ENCODE peak calls at places on chromosomes 6 and 20, in ten cellular contexts. R is mucosa of descending colon; V is prostate gland; J is heart right ventricle; U is HFFc6; O is heart left ventricle; C is IMR-90; S is CD4-positive, alpha-beta T cell; B is HCT116; K is mammary epithelial cell. E is an unnamed sample.

GRCh38 chr20:35240914-35241293 is 14.4 kb downstream of the MMP24 start:
- DNase-seq in R (no peak), U (no peak), K (no peak), C (no peak), S (no peak), J (no peak), V (no peak), B (no peak), O (no peak), E (no peak)

GRCh38 chr6:33298773-33299236 is at the start of gene RGL2:
- DNase-seq in U (no peak), R (peak), K (no peak), O (peak), C (peak), S (peak), J (peak), B (no peak), V (peak), E (no peak)

GRCh38 chr6:43771858-43772570 is 2.0 kb downstream of the VEGFA start:
- DNase-seq in C (no peak), B (no peak), O (peak), U (peak), S (peak), V (peak), J (no peak), K (peak), R (peak), E (no peak)

GRCh38 chr6:156111913-156112312 is 656.3 kb upstream of the NOX3 start:
- DNase-seq in V (no peak), J (no peak), S (no peak), O (no peak), R (no peak), U (no peak), K (no peak), C (no peak), B (no peak), E (no peak)

GRCh38 chr6:43268348-43268685 is 25.0 kb downstream of the TTBK1 start:
- DNase-seq in S (no peak), K (no peak), U (no peak), R (no peak), J (peak), V (no peak), O (peak), B (no peak), C (no peak), E (no peak)

GRCh38 chr20:35771367-35771688 is 487 bp upstream of the PHF20 start:
- DNase-seq in S (no peak), J (no peak), O (no peak), K (no peak), C (no peak), R (no peak), B (no peak), V (no peak), U (no peak), E (no peak)

GRCh38 chr6:161139766-161140553 is 133.9 kb downstream of the AGPAT4 start:
- DNase-seq in O (no peak), B (no peak), C (peak), K (no peak), U (no peak), S (no peak), V (no peak), R (peak), J (no peak), E (no peak)

GRCh38 chr6:125749864-125750691 is 646 bp downstream of the HEY2 start:
- DNase-seq in J (peak), O (peak), B (no peak), K (no peak), V (peak), C (no peak), S (no peak), R (no peak), U (no peak), E (no peak)

GRCh38 chr6:44386929-44387345 is 569 bp upstream of the CDC5L start:
- DNase-seq in C (peak), R (no peak), B (no peak), O (no peak), S (no peak), K (peak), V (no peak), U (peak), J (no peak), E (no peak)

GRCh38 chr6:42974919-42975505 is 4.0 kb downstream of the PEX6 start:
- DNase-seq in B (no peak), O (no peak), K (peak), J (no peak), V (no peak), U (no peak), C (no peak), S (no peak), R (no peak), E (no peak)

GRCh38 chr6:15077964-15078363 is 167.9 kb upstream of the JARID2 start:
- DNase-seq in C (no peak), O (no peak), S (no peak), U (no peak), J (no peak), K (no peak), B (no peak), V (no peak), R (no peak), E (no peak)

GRCh38 chr6:108160009-108160408 is 5.8 kb upstream of the NR2E1 start:
- DNase-seq in O (no peak), U (no peak), K (no peak), S (no peak), R (no peak), C (no peak), V (no peak), B (no peak), J (no peak), E (no peak)

GRCh38 chr6:114096553-114097172 is 125.7 kb upstream of the HDAC2 start:
- DNase-seq in K (no peak), S (no peak), C (peak), J (no peak), B (peak), R (no peak), V (no peak), U (peak), O (no peak), E (no peak)

GRCh38 chr20:34632870-34633452 is 43.9 kb downstream of the PIGU start:
- DNase-seq in B (no peak), U (no peak), R (no peak), O (no peak), J (no peak), C (no peak), V (no peak), S (no peak), K (no peak), E (no peak)

GRCh38 chr6:45445749-45446454 is 68.2 kb upstream of the SUPT3H start:
- DNase-seq in O (peak), U (peak), S (no peak), B (peak), J (peak), K (peak), R (peak), C (peak), V (peak), E (no peak)

GRCh38 chr6:45420083-45420908 is 42.6 kb upstream of the SUPT3H start:
- DNase-seq in U (peak), S (peak), J (no peak), O (peak), V (peak), C (peak), B (no peak), R (peak), K (peak), E (no peak)

GRCh38 chr20:47487175-47487917 is 14.3 kb upstream of the NCOA3 start:
- DNase-seq in B (no peak), K (peak), O (no peak), U (no peak), R (no peak), C (peak), J (no peak), V (no peak), S (peak), E (no peak)

GRCh38 chr6:36853325-36853724 is 14.1 kb upstream of the CPNE5 start:
- DNase-seq in C (peak), B (no peak), J (no peak), U (peak), O (peak), K (peak), S (no peak), R (no peak), V (peak), E (no peak)

GRCh38 chr6:149166324-149166723 is 151.2 kb upstream of the TAB2 start:
- DNase-seq in V (no peak), C (no peak), U (no peak), S (no peak), R (no peak), J (no peak), O (no peak), K (no peak), B (no peak), E (no peak)

GRCh38 chr6:157265630-157266029 is 57.7 kb downstream of the TMEM242 start:
- DNase-seq in C (no peak), O (no peak), S (no peak), B (no peak), V (no peak), K (no peak), U (no peak), R (no peak), J (no peak), E (no peak)

GRCh38 chr6:100177956-100178355 is 183.9 kb upstream of the MCHR2 start:
- DNase-seq in B (no peak), C (no peak), U (no peak), R (no peak), J (no peak), O (no peak), V (no peak), K (no peak), S (no peak), E (no peak)

GRCh38 chr20:47311211-47311610 is 45.3 kb downstream of the ZMYND8 start:
- DNase-seq in O (no peak), J (no peak), B (no peak), U (no peak), V (no peak), K (no peak), R (no peak), C (no peak), S (no peak), E (no peak)

GRCh38 chr6:3651698-3652229 is 99.7 kb downstream of the PXDC1 start:
- DNase-seq in R (no peak), J (no peak), U (no peak), V (no peak), C (no peak), B (no peak), O (no peak), S (no peak), K (no peak), E (no peak)
- TF ChIP-seq CTCF in R (no peak), J (no peak), U (no peak), V (no peak), C (no peak), B (no peak), O (no peak), S (no peak), K (no peak), E (no peak)

DNA sequence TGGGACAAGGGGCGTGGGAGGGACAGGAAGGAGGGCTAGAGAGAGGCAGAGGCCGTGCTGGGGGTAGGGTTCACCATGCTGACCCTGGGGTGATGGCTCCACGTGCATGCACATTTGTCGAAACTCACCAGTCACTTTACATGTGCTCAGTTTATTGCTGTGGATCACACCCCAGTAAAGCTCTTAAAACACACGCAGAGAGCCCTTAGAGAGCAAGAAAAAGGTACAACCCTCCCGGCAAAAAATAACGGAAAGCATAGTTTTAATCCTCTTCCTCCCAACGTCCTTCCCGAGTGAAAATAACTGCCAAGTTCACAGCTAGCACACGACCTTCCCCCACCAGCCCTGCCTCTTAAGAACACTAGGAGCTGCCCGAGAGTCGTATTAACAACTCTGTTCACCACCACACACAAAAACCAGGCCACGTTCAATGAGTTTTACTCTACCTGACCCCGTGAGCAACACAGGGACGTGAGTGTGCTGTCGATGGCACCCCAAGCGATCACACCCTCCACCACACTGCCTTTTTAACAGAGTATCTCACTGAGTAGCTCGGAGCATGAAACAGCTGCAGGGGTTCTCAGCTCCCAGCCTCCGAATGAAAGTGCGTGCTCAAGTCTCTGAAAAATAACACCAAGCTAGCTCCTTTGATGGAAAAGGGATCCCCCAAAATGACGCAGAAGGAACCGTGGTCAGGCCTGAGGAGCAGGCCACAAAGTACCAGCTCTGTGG is 39.7 kb downstream of the TAF4 start:
- DNase-seq in R (peak), K (no peak), O (no peak), B (no peak), S (no peak), J (peak), C (peak), U (peak), V (no peak), E (no peak)
- TF ChIP-seq CTCF in R (no peak), K (no peak), O (peak), B (no peak), S (peak), J (peak), C (peak), U (peak), V (peak), E (peak)

GRCh38 chr20:40941023-40941655 is 87.5 kb upstream of the TOP1 start:
- DNase-seq in O (no peak), B (no peak), J (no peak), C (no peak), S (no peak), U (no peak), K (no peak), R (no peak), V (no peak), E (no peak)

GRCh38 chr20:40939667-40940066 is 89.0 kb upstream of the TOP1 start:
- DNase-seq in K (no peak), S (no peak), R (no peak), U (no peak), V (no peak), B (no peak), C (no peak), J (no peak), O (no peak), E (no peak)

GRCh38 chr20:40942015-40942414 is 86.6 kb upstream of the TOP1 start:
- DNase-seq in K (no peak), S (no peak), O (no peak), R (no peak), J (no peak), V (no peak), U (no peak), B (no peak), C (no peak), E (no peak)

GRCh38 chr20:40933758-40934157 is 94.9 kb upstream of the TOP1 start:
- DNase-seq in C (no peak), B (no peak), J (no peak), V (no peak), R (no peak), O (no peak), K (no peak), S (no peak), U (no peak), E (no peak)

DNA sequence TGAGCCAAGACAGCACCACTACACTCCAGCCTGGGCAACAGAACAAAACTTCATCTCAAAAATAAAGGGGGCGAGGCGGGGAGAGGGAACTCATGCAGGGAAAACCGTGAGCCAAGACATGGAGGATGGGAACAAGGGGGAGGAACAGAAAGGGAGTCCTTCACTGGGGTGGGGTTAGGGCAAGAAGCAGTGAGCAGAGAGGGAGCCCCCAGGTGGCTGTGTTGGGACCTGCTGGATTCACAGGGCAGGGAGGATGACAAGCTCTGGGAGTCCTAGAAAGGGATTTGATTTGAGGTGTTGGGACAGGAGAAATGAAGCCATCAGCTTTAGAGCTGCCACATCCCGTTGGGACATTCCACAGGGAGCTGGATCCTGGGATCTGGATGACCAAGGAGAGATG is 90.6 kb upstream of the TOP1 start:
- DNase-seq in B (no peak), S (no peak), U (no peak), C (no peak), J (no peak), V (no peak), K (no peak), R (no peak), O (no peak), E (no peak)
- TF ChIP-seq CTCF in B (peak), S (no peak), U (peak), C (no peak), J (no peak), V (no peak), K (peak), R (no peak), O (no peak), E (peak)

GRCh38 chr20:43895235-43895634 is 19.4 kb upstream of the TOX2 start:
- DNase-seq in B (no peak), V (no peak), K (no peak), R (no peak), C (peak), U (no peak), J (no peak), S (no peak), O (no peak), E (no peak)
- TF ChIP-seq CTCF in B (no peak), V (no peak), K (no peak), R (no peak), C (no peak), U (no peak), J (no peak), S (no peak), O (no peak), E (no peak)

DNA sequence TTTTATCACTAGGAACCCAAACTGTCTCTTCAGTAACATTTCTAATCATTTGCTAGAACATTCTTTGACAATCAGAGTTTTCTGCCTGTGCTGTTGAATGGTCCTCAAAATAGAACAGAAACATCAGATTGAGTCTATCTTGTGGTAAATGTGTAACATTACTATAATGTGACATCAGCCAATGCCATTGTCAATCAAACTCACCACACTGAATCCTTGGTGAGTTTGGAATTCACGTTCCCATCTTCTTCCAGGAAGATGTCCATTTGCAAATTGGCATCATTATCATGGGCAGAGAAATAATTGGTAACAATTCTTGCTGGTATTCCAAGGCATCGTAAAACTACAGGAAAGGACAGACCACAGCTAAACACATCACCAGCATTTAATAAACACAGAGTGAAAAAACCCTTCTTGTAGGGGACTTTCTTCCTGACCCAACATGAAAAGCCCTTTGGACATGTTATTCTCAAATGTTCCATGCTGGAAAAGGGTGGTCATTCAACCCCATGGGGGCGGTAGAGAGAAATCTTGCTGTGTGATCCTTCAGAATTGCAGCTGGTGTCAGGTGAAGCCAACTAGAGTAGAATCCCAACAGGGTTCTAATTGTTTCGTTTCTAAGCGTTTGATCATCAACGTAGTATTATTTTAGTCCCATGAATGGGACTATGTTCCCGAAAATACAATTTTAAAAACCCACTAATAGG is 98.5 kb downstream of the F13A1 start:
- DNase-seq in O (no peak), U (no peak), V (no peak), S (no peak), B (no peak), K (no peak), C (no peak), J (no peak), R (no peak), E (no peak)
- TF ChIP-seq CTCF in O (peak), U (no peak), V (no peak), S (no peak), B (peak), K (peak), C (no peak), J (peak), R (no peak), E (peak)

GRCh38 chr6:38739532-38739931 is 24.4 kb downstream of the DNAH8 start:
- DNase-seq in U (no peak), V (no peak), S (no peak), C (no peak), R (no peak), B (no peak), O (no peak), J (no peak), K (no peak), E (no peak)
- TF ChIP-seq CTCF in U (peak), V (no peak), S (no peak), C (peak), R (no peak), B (peak), O (peak), J (peak), K (peak), E (peak)

DNA sequence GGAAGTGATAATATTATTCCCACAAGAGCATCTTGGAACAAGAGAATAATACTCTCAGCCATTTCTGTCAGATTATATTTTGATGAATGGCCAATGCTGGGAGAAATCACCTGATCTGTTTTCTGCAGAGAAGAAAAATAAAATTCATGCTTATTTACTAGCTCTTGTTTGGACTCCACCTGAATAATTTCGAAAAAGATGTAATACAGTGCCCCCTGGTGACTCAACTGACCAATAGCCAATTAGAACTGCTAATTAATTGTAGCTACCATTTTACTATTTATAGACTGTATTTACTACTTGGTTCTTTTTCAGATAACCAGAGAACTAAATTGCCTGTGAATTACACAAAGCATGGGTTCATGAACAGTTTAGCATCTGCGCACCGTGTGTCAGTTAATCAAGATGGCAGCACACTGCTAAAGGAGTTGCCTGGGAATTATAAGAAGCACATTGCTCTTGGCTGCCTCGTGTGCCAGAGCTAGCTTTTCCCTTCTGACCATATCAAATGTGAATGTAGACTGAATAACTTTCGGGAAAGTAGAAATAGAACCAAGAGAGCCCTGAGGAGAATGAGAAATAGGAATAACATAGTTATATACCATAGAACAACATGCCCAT is 78.6 kb upstream of the TRDN start:
- DNase-seq in J (peak), O (no peak), V (peak), C (no peak), K (peak), U (no peak), B (peak), S (no peak), R (no peak), E (no peak)
- TF ChIP-seq CTCF in J (peak), O (peak), V (peak), C (peak), K (peak), U (peak), B (peak), S (no peak), R (no peak), E (peak)

GRCh38 chr6:89776583-89777233 is 42.9 kb downstream of the MDN1 start:
- DNase-seq in C (no peak), O (no peak), V (no peak), B (no peak), S (no peak), U (no peak), R (no peak), J (no peak), K (no peak), E (no peak)
- TF ChIP-seq CTCF in C (no peak), O (no peak), V (no peak), B (peak), S (no peak), U (peak), R (no peak), J (no peak), K (no peak), E (no peak)

DNA sequence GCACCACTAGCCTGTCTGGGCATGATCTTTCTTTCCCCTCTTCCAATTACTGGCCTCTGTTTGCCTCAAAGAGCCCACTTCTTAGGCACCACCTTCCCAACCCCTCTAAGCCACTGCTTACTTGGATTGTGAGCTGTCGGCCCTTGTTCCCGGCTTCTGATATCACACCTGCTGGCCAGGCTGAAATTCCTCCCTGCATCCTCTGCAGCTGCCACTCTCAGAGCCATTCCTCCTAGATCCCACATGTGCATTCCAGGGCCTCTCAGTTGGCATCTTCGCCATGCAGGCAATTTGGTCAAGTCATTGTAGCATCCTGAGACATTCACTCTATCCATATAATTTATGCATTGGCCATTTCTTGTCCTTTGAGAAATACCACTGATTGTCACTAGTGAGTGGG is 135.9 kb downstream of the OLIG3 start:
- DNase-seq in U (no peak), C (no peak), S (no peak), R (no peak), B (no peak), J (no peak), V (no peak), O (no peak), K (no peak), E (no peak)
- TF ChIP-seq CTCF in U (no peak), C (no peak), S (no peak), R (no peak), B (no peak), J (no peak), V (no peak), O (no peak), K (no peak), E (no peak)